ENCODE peak calls at places on chromosomes 4 and X, in four cellular contexts. One of them, this sample, is unnamed.

GRCh38 chr4:61572160-61572559 is 372.0 kb downstream of the ADGRL3 start:
- DNase-seq in colonic mucosa: no peak
- DNase-seq in CD8-positive, alpha-beta memory T cell: no peak
- DNase-seq in cardiac muscle cell: no peak
- DNase-seq in this sample: no peak

GRCh38 chrX:2391869-2392606 is 108.7 kb downstream of the DHRSX start:
- DNase-seq in cardiac muscle cell: no peak
- DNase-seq in colonic mucosa: no peak
- DNase-seq in CD8-positive, alpha-beta memory T cell: no peak
- DNase-seq in this sample: no peak

GRCh38 chrX:103783971-103784370 is 7.3 kb downstream of the PLP1 start:
- DNase-seq in CD8-positive, alpha-beta memory T cell: no peak
- DNase-seq in cardiac muscle cell: no peak
- DNase-seq in colonic mucosa: no peak
- DNase-seq in this sample: no peak

GRCh38 chr4:170853422-170854021 is 763.8 kb upstream of the AADAT start:
- DNase-seq in CD8-positive, alpha-beta memory T cell: no peak
- DNase-seq in cardiac muscle cell: peak; percentile 78
- DNase-seq in colonic mucosa: peak; percentile 37
- DNase-seq in this sample: peak; percentile 32

GRCh38 chr4:5471691-5472090 is 236.7 kb downstream of the EVC2 start:
- DNase-seq in CD8-positive, alpha-beta memory T cell: no peak
- DNase-seq in cardiac muscle cell: no peak
- DNase-seq in colonic mucosa: no peak
- DNase-seq in this sample: no peak

GRCh38 chrX:69285401-69285871 is 120.2 kb upstream of the PJA1 start:
- DNase-seq in colonic mucosa: peak; percentile 27
- DNase-seq in CD8-positive, alpha-beta memory T cell: no peak
- DNase-seq in cardiac muscle cell: no peak
- DNase-seq in this sample: no peak

GRCh38 chr4:155040031-155040430 is 168.4 kb upstream of the NPY2R start:
- DNase-seq in colonic mucosa: no peak
- DNase-seq in cardiac muscle cell: no peak
- DNase-seq in CD8-positive, alpha-beta memory T cell: no peak
- DNase-seq in this sample: no peak

GRCh38 chr4:126582737-126583136 is 1050.0 kb upstream of the INTU start:
- DNase-seq in cardiac muscle cell: no peak
- DNase-seq in colonic mucosa: no peak
- DNase-seq in CD8-positive, alpha-beta memory T cell: no peak
- DNase-seq in this sample: no peak

GRCh38 chrX:119935215-119935893 is 8.2 kb downstream of the NKAP start:
- DNase-seq in cardiac muscle cell: no peak
- DNase-seq in CD8-positive, alpha-beta memory T cell: no peak
- DNase-seq in colonic mucosa: no peak
- DNase-seq in this sample: no peak

GRCh38 chr4:69322055-69322454 is 41.8 kb downstream of the UGT2B28 start:
- DNase-seq in colonic mucosa: no peak
- DNase-seq in CD8-positive, alpha-beta memory T cell: no peak
- DNase-seq in cardiac muscle cell: no peak
- DNase-seq in this sample: no peak

GRCh38 chr4:78297075-78297815 is 240.1 kb downstream of the FRAS1 start:
- DNase-seq in cardiac muscle cell: no peak
- DNase-seq in colonic mucosa: no peak
- DNase-seq in CD8-positive, alpha-beta memory T cell: no peak
- DNase-seq in this sample: no peak

GRCh38 chrX:5306654-5307121 is 922.0 kb downstream of the NLGN4X start:
- DNase-seq in colonic mucosa: no peak
- DNase-seq in cardiac muscle cell: no peak
- DNase-seq in CD8-positive, alpha-beta memory T cell: no peak
- DNase-seq in this sample: no peak

GRCh38 chr4:95095352-95095974 is 337.7 kb downstream of the BMPR1B start:
- DNase-seq in cardiac muscle cell: peak; percentile 47
- DNase-seq in colonic mucosa: no peak
- DNase-seq in CD8-positive, alpha-beta memory T cell: no peak
- DNase-seq in this sample: no peak

GRCh38 chrX:105114554-105115130 is 105.9 kb downstream of the TEX13A start:
- DNase-seq in cardiac muscle cell: no peak
- DNase-seq in CD8-positive, alpha-beta memory T cell: no peak
- DNase-seq in colonic mucosa: no peak
- DNase-seq in this sample: no peak

GRCh38 chrX:57905141-57905540 is 5.1 kb downstream of the ZXDA start:
- DNase-seq in cardiac muscle cell: no peak
- DNase-seq in colonic mucosa: no peak
- DNase-seq in CD8-positive, alpha-beta memory T cell: no peak
- DNase-seq in this sample: no peak

GRCh38 chr4:162830899-162831298 is 335.8 kb downstream of the NAF1 start:
- DNase-seq in colonic mucosa: no peak
- DNase-seq in cardiac muscle cell: no peak
- DNase-seq in CD8-positive, alpha-beta memory T cell: no peak
- DNase-seq in this sample: no peak

DNA sequence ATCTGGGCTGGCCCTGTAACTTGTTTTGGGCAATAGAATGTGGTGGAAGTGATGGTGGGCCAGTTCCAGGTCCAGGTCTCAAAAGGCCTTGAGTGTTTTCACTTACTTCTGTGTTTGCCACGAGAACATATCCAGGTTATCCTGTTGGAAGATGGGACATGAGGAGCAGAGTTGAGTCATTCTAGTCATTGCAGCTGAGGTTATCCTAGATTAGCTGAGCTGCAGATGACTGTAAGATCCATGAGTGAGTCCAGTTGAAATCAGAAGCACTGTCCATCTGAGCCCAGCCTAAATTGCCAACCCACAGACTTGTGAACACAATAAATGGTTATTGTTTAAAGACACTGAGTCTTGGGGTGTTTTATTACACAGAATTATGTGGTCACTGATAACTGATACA is 45.3 kb upstream of the RPS6KA3 start:
- DNase-seq in cardiac muscle cell: no peak
- DNase-seq in colonic mucosa: no peak
- DNase-seq in CD8-positive, alpha-beta memory T cell: no peak
- DNase-seq in this sample: no peak
- H3K4me3 ChIP-seq in cardiac muscle cell: no peak overlapping the region
- H3K4me3 ChIP-seq in colonic mucosa: no peak overlapping the region
- H3K4me3 ChIP-seq in CD8-positive, alpha-beta memory T cell: no peak overlapping the region
- H3K4me3 ChIP-seq in this sample: no peak overlapping the region

GRCh38 chrX:51461053-51462050 is 35.0 kb downstream of the NUDT11 start:
- DNase-seq in colonic mucosa: no peak
- DNase-seq in CD8-positive, alpha-beta memory T cell: peak; percentile 20
- DNase-seq in cardiac muscle cell: peak; percentile 46
- DNase-seq in this sample: peak; percentile 42
- H3K4me3 ChIP-seq in colonic mucosa: no peak overlapping the region
- H3K4me3 ChIP-seq in CD8-positive, alpha-beta memory T cell: no peak overlapping the region
- H3K4me3 ChIP-seq in cardiac muscle cell: no peak overlapping the region
- H3K4me3 ChIP-seq in this sample: no peak overlapping the region

GRCh38 chr4:121712783-121713182 is 16.0 kb upstream of the ANXA5 start:
- DNase-seq in cardiac muscle cell: no peak
- DNase-seq in CD8-positive, alpha-beta memory T cell: no peak
- DNase-seq in colonic mucosa: no peak
- DNase-seq in this sample: no peak

GRCh38 chr4:121709766-121710405 is 13.1 kb upstream of the ANXA5 start:
- DNase-seq in colonic mucosa: no peak
- DNase-seq in cardiac muscle cell: no peak
- DNase-seq in CD8-positive, alpha-beta memory T cell: no peak
- DNase-seq in this sample: no peak

GRCh38 chr4:121714548-121714947 is 17.8 kb upstream of the ANXA5 start:
- DNase-seq in colonic mucosa: no peak
- DNase-seq in cardiac muscle cell: no peak
- DNase-seq in CD8-positive, alpha-beta memory T cell: no peak
- DNase-seq in this sample: no peak

GRCh38 chr4:121712001-121712655 is 15.3 kb upstream of the ANXA5 start:
- DNase-seq in CD8-positive, alpha-beta memory T cell: no peak
- DNase-seq in cardiac muscle cell: no peak
- DNase-seq in colonic mucosa: no peak
- DNase-seq in this sample: no peak

DNA sequence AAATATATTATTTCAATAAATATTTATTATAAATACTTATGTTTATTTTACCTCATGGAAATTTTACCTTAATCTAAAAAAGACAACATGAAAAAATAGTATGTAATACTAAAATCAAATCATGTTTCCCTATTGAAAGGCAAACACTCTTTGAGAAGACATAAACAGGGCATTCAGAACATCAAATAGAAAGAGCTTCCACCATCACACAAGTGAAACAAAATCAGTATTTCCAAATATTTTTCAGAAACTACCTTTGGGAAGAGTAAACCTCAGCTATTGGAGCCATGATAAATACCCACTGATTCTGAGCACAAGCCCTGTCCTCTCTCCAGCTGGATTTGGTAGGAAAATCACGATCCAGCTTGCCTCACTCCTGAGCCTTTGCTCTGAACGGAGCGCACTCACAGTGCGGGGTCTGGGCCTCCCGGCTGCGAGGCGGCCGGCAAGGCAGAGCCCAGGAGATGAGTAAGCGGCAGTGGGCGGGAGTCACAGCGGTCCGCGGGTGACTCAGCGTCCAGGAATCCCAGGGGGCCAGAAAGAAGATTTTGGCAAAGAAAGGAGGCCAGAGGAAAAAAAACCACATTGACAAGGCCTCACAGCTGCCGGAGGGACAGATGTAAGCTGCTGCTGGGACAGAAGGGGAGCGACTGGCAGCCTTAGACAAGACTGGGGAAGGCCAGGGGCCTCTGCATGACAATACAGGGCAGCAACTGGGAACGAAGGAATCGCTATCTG is 14.7 kb upstream of the ANXA5 start:
- DNase-seq in cardiac muscle cell: peak; percentile 72
- DNase-seq in CD8-positive, alpha-beta memory T cell: no peak
- DNase-seq in colonic mucosa: peak; percentile 59
- DNase-seq in this sample: no peak
- H3K4me3 ChIP-seq in cardiac muscle cell: no peak overlapping the region
- H3K4me3 ChIP-seq in CD8-positive, alpha-beta memory T cell: no peak overlapping the region
- H3K4me3 ChIP-seq in colonic mucosa: no peak overlapping the region
- H3K4me3 ChIP-seq in this sample: no peak overlapping the region

DNA sequence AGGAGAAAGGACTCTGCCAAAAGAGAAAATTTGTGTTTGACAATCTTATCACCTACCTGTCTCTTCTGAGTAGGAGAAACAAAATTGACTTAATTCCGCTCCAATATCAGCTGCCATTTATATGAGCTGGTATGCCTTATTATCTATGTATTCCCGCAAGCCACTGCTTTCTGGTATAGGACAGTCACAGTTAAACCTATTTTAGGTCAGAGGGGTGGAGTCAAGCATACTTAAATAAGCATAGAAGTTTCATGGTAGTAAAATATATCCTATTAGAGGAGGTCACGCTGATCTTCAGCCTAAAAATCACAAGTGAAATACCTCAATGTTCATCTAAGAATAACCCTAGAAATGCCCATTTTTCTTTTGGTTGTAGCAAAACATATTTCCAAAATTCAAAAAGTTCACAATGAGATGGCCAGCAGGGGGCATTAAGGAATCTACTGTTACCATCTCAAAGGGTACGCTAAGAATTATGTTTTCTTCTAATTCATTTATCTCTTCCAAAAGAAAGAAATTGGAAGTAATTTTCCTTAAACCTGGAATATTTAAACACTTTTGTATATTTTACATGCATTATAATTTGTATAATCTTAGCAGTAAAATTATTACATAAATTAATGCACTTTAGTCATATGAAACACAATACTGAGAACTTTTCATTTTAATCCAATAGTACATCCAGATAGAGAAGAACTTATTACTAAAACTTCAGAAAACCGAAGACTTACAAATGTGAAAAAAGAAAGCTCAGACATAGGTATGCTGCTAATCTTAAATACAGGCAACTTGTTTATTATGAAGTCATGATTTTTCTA is 10.5 kb downstream of the PPAT start:
- DNase-seq in CD8-positive, alpha-beta memory T cell: peak; percentile 34
- DNase-seq in colonic mucosa: peak; percentile 44
- DNase-seq in cardiac muscle cell: peak; percentile 41
- DNase-seq in this sample: no peak
- H3K4me3 ChIP-seq in CD8-positive, alpha-beta memory T cell: no peak overlapping the region
- H3K4me3 ChIP-seq in colonic mucosa: no peak overlapping the region
- H3K4me3 ChIP-seq in cardiac muscle cell: no peak overlapping the region
- H3K4me3 ChIP-seq in this sample: no peak overlapping the region

GRCh38 chr4:115274545-115274944 is 161.1 kb upstream of the NDST4 start:
- DNase-seq in cardiac muscle cell: no peak
- DNase-seq in CD8-positive, alpha-beta memory T cell: peak; percentile 12
- DNase-seq in colonic mucosa: no peak
- DNase-seq in this sample: no peak

GRCh38 chr4:115272585-115272984 is 159.2 kb upstream of the NDST4 start:
- DNase-seq in cardiac muscle cell: no peak
- DNase-seq in CD8-positive, alpha-beta memory T cell: no peak
- DNase-seq in colonic mucosa: no peak
- DNase-seq in this sample: no peak

GRCh38 chr4:115272185-115272584 is 158.8 kb upstream of the NDST4 start:
- DNase-seq in cardiac muscle cell: no peak
- DNase-seq in colonic mucosa: no peak
- DNase-seq in CD8-positive, alpha-beta memory T cell: no peak
- DNase-seq in this sample: no peak

GRCh38 chr4:115278830-115279229 is 165.4 kb upstream of the NDST4 start:
- DNase-seq in CD8-positive, alpha-beta memory T cell: no peak
- DNase-seq in colonic mucosa: no peak
- DNase-seq in cardiac muscle cell: no peak
- DNase-seq in this sample: no peak

DNA sequence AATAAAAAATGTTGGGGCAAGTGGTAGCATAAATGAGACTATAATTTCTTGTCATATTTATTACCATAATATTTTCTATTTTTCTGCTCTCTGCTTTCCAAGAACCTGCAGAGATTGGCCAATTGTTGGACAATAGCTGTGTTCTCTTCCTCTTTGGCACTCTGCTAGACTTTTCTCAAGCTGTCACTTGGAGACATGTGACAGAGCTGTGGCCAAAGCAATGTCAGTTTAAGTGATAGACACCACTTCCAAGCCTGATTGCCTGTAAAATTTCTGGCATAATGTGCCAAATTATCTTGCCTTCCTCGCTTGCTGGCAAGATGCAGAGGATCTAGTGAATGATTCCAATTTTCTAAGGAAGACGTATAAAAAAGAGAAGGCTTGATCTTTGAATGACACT is 162.2 kb upstream of the NDST4 start:
- DNase-seq in CD8-positive, alpha-beta memory T cell: no peak
- DNase-seq in cardiac muscle cell: no peak
- DNase-seq in colonic mucosa: no peak
- DNase-seq in this sample: no peak
- H3K4me3 ChIP-seq in CD8-positive, alpha-beta memory T cell: no peak overlapping the region
- H3K4me3 ChIP-seq in cardiac muscle cell: no peak overlapping the region
- H3K4me3 ChIP-seq in colonic mucosa: no peak overlapping the region
- H3K4me3 ChIP-seq in this sample: no peak overlapping the region

GRCh38 chrX:75746891-75747639 is 38.0 kb downstream of the MAGEE2 start:
- DNase-seq in colonic mucosa: peak; percentile 24
- DNase-seq in CD8-positive, alpha-beta memory T cell: peak; percentile 1
- DNase-seq in cardiac muscle cell: peak; percentile 62
- DNase-seq in this sample: peak; percentile 3
- H3K4me3 ChIP-seq in colonic mucosa: peak overlapping the region; percentile 27
- H3K4me3 ChIP-seq in CD8-positive, alpha-beta memory T cell: peak overlapping the region; percentile 51
- H3K4me3 ChIP-seq in cardiac muscle cell: peak overlapping the region; percentile 47
- H3K4me3 ChIP-seq in this sample: peak overlapping the region; percentile 39